ENCODE peak calls at places on chromosomes 4 and X, in eight cellular contexts. C is Caco-2, Q is GM12865, D is nephron progenitor cell, V is NCI-H345, J is occipital lobe, U is GM03348, O is GM04503. R is an unnamed sample.

GRCh38 chrX:113384628-113385027 is 544.0 kb upstream of the AMOT start:
- DNase-seq in Q (no peak), U (peak; percentile 31), V (no peak), C (no peak), D (no peak), O (peak; percentile 70), J (peak; percentile 3), R (peak; percentile 5)

GRCh38 chr4:138645289-138645688 is 370.3 kb upstream of the NOCT start:
- DNase-seq in O (no peak), V (no peak), Q (no peak), J (no peak), C (no peak), U (no peak), D (peak; percentile 3), R (no peak)

GRCh38 chr4:76801621-76802545 is 96.1 kb downstream of the SOWAHB start:
- DNase-seq in Q (no peak), C (no peak), V (no peak), J (no peak), D (peak; percentile 62), U (peak; percentile 47), O (no peak), R (peak; percentile 5)

GRCh38 chrX:149721778-149722177 is 9.9 kb downstream of the MAGEA11 start:
- DNase-seq in J (no peak), U (no peak), O (no peak), Q (no peak), C (no peak), V (no peak), D (no peak), R (no peak)

GRCh38 chr4:3613980-3614730 is 81.9 kb upstream of the LRPAP1 start:
- DNase-seq in J (no peak), C (no peak), U (peak; percentile 43), D (no peak), O (peak; percentile 0), V (no peak), Q (no peak), R (no peak)

GRCh38 chr4:76445911-76446310 is 10.9 kb downstream of the SHROOM3 start:
- DNase-seq in V (no peak), C (no peak), O (no peak), D (no peak), Q (no peak), U (no peak), J (no peak), R (no peak)

GRCh38 chrX:7088968-7089615 is 58.4 kb upstream of the STS start:
- DNase-seq in U (no peak), O (no peak), V (no peak), C (peak; percentile 67), D (peak; percentile 16), Q (peak; percentile 49), J (no peak), R (no peak)

GRCh38 chrX:54413753-54414152 is 26.5 kb upstream of the TSR2 start:
- DNase-seq in O (no peak), Q (no peak), J (no peak), C (no peak), D (no peak), U (peak; percentile 2), V (no peak), R (no peak)

GRCh38 chrX:134444681-134445080 is 15.3 kb upstream of the HPRT1 start:
- DNase-seq in C (no peak), V (no peak), J (no peak), Q (no peak), U (no peak), O (no peak), D (no peak), R (no peak)

GRCh38 chrX:100615015-100615414 is 21.6 kb downstream of the TSPAN6 start:
- DNase-seq in Q (peak; percentile 59), C (peak; percentile 55), U (peak; percentile 58), O (peak; percentile 15), D (no peak), V (no peak), J (no peak), R (no peak)

GRCh38 chr4:158299459-158300007 is 89.2 kb downstream of the TMEM144 start:
- DNase-seq in O (no peak), U (no peak), J (no peak), D (no peak), C (peak; percentile 42), V (no peak), Q (no peak), R (no peak)

GRCh38 chr4:2291705-2292651 is 30.1 kb upstream of the MXD4 start:
- DNase-seq in Q (no peak), O (no peak), V (no peak), D (no peak), U (no peak), C (no peak), J (no peak), R (no peak)

GRCh38 chrX:1391707-1392375 is at the start of gene SLC25A6:
- DNase-seq in V (no peak), C (peak; percentile 99), U (peak; percentile 99), Q (peak; percentile 97), J (no peak), D (peak; percentile 99), O (peak; percentile 72), R (no peak)

GRCh38 chr4:4754641-4755040 is 104.8 kb upstream of the MSX1 start:
- DNase-seq in D (no peak), Q (no peak), O (no peak), C (no peak), U (no peak), V (no peak), J (no peak), R (no peak)

GRCh38 chr4:81120055-81120454 is 89.5 kb downstream of the BMP3 start:
- DNase-seq in C (no peak), U (no peak), D (no peak), J (no peak), Q (no peak), V (no peak), O (no peak), R (no peak)

GRCh38 chr4:126957555-126958440 is 675.0 kb upstream of the INTU start:
- DNase-seq in U (peak; percentile 48), C (no peak), V (no peak), Q (no peak), O (no peak), J (no peak), D (no peak), R (no peak)